ENCODE peak calls at places on chromosome 22, in four cellular contexts. One of them, this sample, is unnamed. For H3K4me1, the result is how much of the 10 kb centered on the place peaks cover.

GRCh38 chr22:49340406-49340805 is 487.3 kb downstream of the BRD1 start:
- DNase-seq in cardiac muscle cell: no peak
- DNase-seq in neural progenitor cell: no peak
- DNase-seq in Peyer's patch: no peak
- DNase-seq in this sample: peak

GRCh38 chr22:49307870-49308269 is 519.8 kb downstream of the BRD1 start:
- DNase-seq in neural progenitor cell: no peak
- DNase-seq in cardiac muscle cell: no peak
- DNase-seq in Peyer's patch: no peak
- DNase-seq in this sample: no peak

GRCh38 chr22:39214383-39215069 is 30.3 kb downstream of the PDGFB start:
- DNase-seq in cardiac muscle cell: no peak
- DNase-seq in neural progenitor cell: peak
- DNase-seq in Peyer's patch: no peak
- DNase-seq in this sample: no peak

GRCh38 chr22:42281284-42281683 is 10.8 kb upstream of the TCF20 start:
- DNase-seq in cardiac muscle cell: no peak
- DNase-seq in neural progenitor cell: no peak
- DNase-seq in Peyer's patch: no peak
- DNase-seq in this sample: no peak

GRCh38 chr22:47588583-47588970 is 826.1 kb downstream of the TBC1D22A start:
- DNase-seq in Peyer's patch: no peak
- DNase-seq in cardiac muscle cell: no peak
- DNase-seq in neural progenitor cell: no peak
- DNase-seq in this sample: peak

GRCh38 chr22:18095101-18095805 is 15.4 kb upstream of the TUBA8 start:
- DNase-seq in cardiac muscle cell: no peak
- DNase-seq in Peyer's patch: no peak
- DNase-seq in neural progenitor cell: no peak
- DNase-seq in this sample: no peak

GRCh38 chr22:23677701-23677995 is 13.2 kb upstream of the RGL4 start:
- DNase-seq in Peyer's patch: no peak
- DNase-seq in neural progenitor cell: no peak
- DNase-seq in cardiac muscle cell: no peak
- DNase-seq in this sample: no peak

GRCh38 chr22:47369431-47370015 is 607.1 kb downstream of the TBC1D22A start:
- DNase-seq in neural progenitor cell: no peak
- DNase-seq in cardiac muscle cell: no peak
- DNase-seq in Peyer's patch: no peak
- DNase-seq in this sample: peak

GRCh38 chr22:45638834-45639746 is 32.5 kb upstream of the ATXN10 start:
- DNase-seq in neural progenitor cell: no peak
- DNase-seq in Peyer's patch: no peak
- DNase-seq in cardiac muscle cell: no peak
- DNase-seq in this sample: peak

GRCh38 chr22:30866216-30866615 is 102.4 kb downstream of the MORC2 start:
- DNase-seq in neural progenitor cell: no peak
- DNase-seq in cardiac muscle cell: no peak
- DNase-seq in Peyer's patch: no peak
- DNase-seq in this sample: peak

GRCh38 chr22:30868663-30869385 is 99.8 kb downstream of the MORC2 start:
- DNase-seq in Peyer's patch: no peak
- DNase-seq in neural progenitor cell: no peak
- DNase-seq in cardiac muscle cell: no peak
- DNase-seq in this sample: no peak

GRCh38 chr22:30867746-30868662 is 100.6 kb downstream of the MORC2 start:
- DNase-seq in cardiac muscle cell: no peak
- DNase-seq in neural progenitor cell: no peak
- DNase-seq in Peyer's patch: no peak
- DNase-seq in this sample: peak

GRCh38 chr22:30865656-30866055 is 102.9 kb downstream of the MORC2 start:
- DNase-seq in Peyer's patch: no peak
- DNase-seq in cardiac muscle cell: no peak
- DNase-seq in neural progenitor cell: no peak
- DNase-seq in this sample: no peak

GRCh38 chr22:30866811-30867271 is 101.7 kb downstream of the MORC2 start:
- DNase-seq in Peyer's patch: no peak
- DNase-seq in cardiac muscle cell: no peak
- DNase-seq in neural progenitor cell: peak
- DNase-seq in this sample: peak
- H3K4me1 ChIP-seq in Peyer's patch: under half
- H3K4me1 ChIP-seq in cardiac muscle cell: under half
- H3K4me1 ChIP-seq in neural progenitor cell: under half
- H3K4me1 ChIP-seq in this sample: under half

DNA sequence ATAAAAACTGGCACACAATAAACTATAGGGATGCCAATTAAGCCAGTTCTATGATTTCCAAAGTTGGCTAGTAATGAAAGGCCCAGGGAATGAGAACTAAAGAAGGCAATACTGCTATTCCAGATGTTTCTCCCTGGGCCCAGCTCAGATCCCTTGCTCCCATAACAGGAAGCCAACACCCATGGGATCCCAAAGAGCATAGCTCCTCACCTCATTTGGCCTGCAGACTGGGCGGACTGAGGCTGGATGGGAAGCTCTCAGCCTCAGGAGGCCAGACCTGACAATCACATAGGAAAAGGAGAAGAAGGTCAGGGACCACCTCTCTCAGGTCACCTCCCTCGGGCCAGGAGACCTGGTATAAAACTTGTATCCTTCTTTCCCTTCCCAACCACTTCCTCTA is 5.3 kb downstream of the TBC1D10A start:
- DNase-seq in cardiac muscle cell: no peak
- DNase-seq in Peyer's patch: no peak
- DNase-seq in neural progenitor cell: no peak
- DNase-seq in this sample: no peak
- H3K4me1 ChIP-seq in cardiac muscle cell: under half
- H3K4me1 ChIP-seq in Peyer's patch: under half
- H3K4me1 ChIP-seq in neural progenitor cell: under half
- H3K4me1 ChIP-seq in this sample: half or more

DNA sequence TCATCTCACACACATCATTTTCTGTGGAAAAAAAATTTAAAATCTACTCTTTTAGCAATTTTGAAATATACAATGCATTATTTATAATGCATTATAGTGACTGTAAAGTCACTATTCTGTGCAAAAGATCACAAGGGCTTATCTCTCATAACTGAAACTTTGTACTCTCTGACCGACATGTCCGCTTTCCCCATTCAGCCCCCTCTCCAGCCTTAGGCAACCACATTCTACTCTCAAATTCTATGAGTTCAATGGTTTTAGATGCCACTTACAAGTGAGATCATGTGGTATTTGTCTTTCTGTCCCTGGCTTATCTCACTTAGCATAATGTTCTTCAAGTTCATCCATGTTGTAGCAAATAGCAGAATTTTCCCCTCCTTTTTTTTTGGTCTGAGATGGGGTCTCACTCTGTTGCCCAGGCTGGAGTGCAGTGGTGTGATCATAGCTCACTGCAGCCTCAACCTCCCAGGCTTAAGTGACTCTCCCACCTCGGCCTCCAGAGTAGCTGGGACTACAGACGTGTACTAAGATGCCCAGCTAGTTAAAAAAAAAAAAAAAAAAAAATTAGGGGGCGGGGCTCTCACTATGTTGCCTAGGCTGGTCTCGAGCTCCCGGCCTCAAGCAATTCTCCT is 44.5 kb downstream of the SYN3 start:
- DNase-seq in neural progenitor cell: no peak
- DNase-seq in cardiac muscle cell: no peak
- DNase-seq in Peyer's patch: peak
- DNase-seq in this sample: no peak
- H3K4me1 ChIP-seq in neural progenitor cell: under half
- H3K4me1 ChIP-seq in cardiac muscle cell: under half
- H3K4me1 ChIP-seq in Peyer's patch: under half
- H3K4me1 ChIP-seq in this sample: under half

GRCh38 chr22:37771081-37771480 is 36.7 kb upstream of the GCAT start:
- DNase-seq in neural progenitor cell: no peak
- DNase-seq in Peyer's patch: no peak
- DNase-seq in cardiac muscle cell: no peak
- DNase-seq in this sample: no peak
- H3K4me1 ChIP-seq in neural progenitor cell: under half
- H3K4me1 ChIP-seq in Peyer's patch: under half
- H3K4me1 ChIP-seq in cardiac muscle cell: under half
- H3K4me1 ChIP-seq in this sample: under half

This sample was measured in right lobe of liver.